ENCODE peak calls at places on chromosomes 6 and 20, in eight cellular contexts. Y, L, K, M, O, H, T and J are unnamed samples.
A peak's percentile ranks its signal among the peaks of the same experiment; 100 is the strongest.

GRCh38 chr20:58688838-58689237 is 3.8 kb upstream of the NPEPL1 start:
- DNase-seq in Y (no peak), L (no peak), K (no peak), M (no peak), O (peak; percentile 17), H (no peak), T (no peak), J (no peak)

GRCh38 chr6:157570104-157570503 is 189.1 kb downstream of the ZDHHC14 start:
- DNase-seq in Y (no peak), L (no peak), K (no peak), M (no peak), O (no peak), H (no peak), T (no peak), J (no peak)

GRCh38 chr6:6942826-6943225 is 164.9 kb upstream of the RREB1 start:
- DNase-seq in Y (peak; percentile 51), L (peak; percentile 12), K (no peak), M (peak; percentile 26), O (peak; percentile 70), H (no peak), T (no peak), J (no peak)

GRCh38 chr20:57440678-57441509 is 49.7 kb downstream of the RBM38 start:
- DNase-seq in Y (no peak), L (peak; percentile 89), K (no peak), M (peak; percentile 42), O (peak; percentile 48), H (peak; percentile 22), T (peak; percentile 96), J (no peak)

GRCh38 chr6:51533962-51534361 is 553.5 kb downstream of the PKHD1 start:
- DNase-seq in Y (no peak), L (no peak), K (no peak), M (no peak), O (no peak), H (no peak), T (no peak), J (no peak)

GRCh38 chr20:51574248-51575033 is 31.9 kb upstream of the NFATC2 start:
- DNase-seq in Y (no peak), L (no peak), K (no peak), M (no peak), O (peak; percentile 24), H (no peak), T (no peak), J (no peak)

GRCh38 chr6:14502551-14502950 is 385.0 kb downstream of the CD83 start:
- DNase-seq in Y (no peak), L (no peak), K (no peak), M (no peak), O (peak; percentile 74), H (no peak), T (no peak), J (no peak)

GRCh38 chr6:20879526-20879925 is 345.3 kb downstream of the CDKAL1 start:
- DNase-seq in Y (no peak), L (no peak), K (peak; percentile 40), M (no peak), O (peak; percentile 16), H (no peak), T (no peak), J (no peak)

GRCh38 chr6:12071064-12071615 is 59.0 kb downstream of the HIVEP1 start:
- DNase-seq in Y (no peak), L (no peak), K (no peak), M (no peak), O (no peak), H (no peak), T (no peak), J (no peak)

GRCh38 chr6:76792394-76792793 is 670.9 kb downstream of the HTR1B start:
- DNase-seq in Y (no peak), L (no peak), K (no peak), M (no peak), O (peak; percentile 58), H (no peak), T (no peak), J (no peak)

GRCh38 chr6:62528894-62529526 is 243.0 kb upstream of the KHDRBS2 start:
- DNase-seq in Y (no peak), L (no peak), K (no peak), M (no peak), O (no peak), H (no peak), T (no peak), J (no peak)

GRCh38 chr6:2848851-2849250 is 7.2 kb upstream of the SERPINB1 start:
- DNase-seq in Y (no peak), L (no peak), K (no peak), M (peak; percentile 68), O (no peak), H (no peak), T (no peak), J (peak; percentile 10)

GRCh38 chr6:167129159-167129558 is 6.3 kb downstream of the CCR6 start:
- DNase-seq in Y (no peak), L (no peak), K (no peak), M (no peak), O (no peak), H (no peak), T (no peak), J (no peak)

GRCh38 chr20:45098096-45098773 is 2.7 kb downstream of the KCNS1 start:
- DNase-seq in Y (no peak), L (no peak), K (no peak), M (peak; percentile 25), O (no peak), H (no peak), T (no peak), J (no peak)

GRCh38 chr6:159981591-159982245 is 12.8 kb downstream of the IGF2R start:
- DNase-seq in Y (no peak), L (no peak), K (no peak), M (peak; percentile 53), O (peak; percentile 94), H (no peak), T (no peak), J (no peak)

GRCh38 chr6:41836022-41836659 is 48.6 kb downstream of the TOMM6 start:
- DNase-seq in Y (no peak), L (no peak), K (no peak), M (no peak), O (peak; percentile 35), H (no peak), T (no peak), J (no peak)

GRCh38 chr20:48846516-48847492 is 19.0 kb upstream of the PREX1 start:
- DNase-seq in Y (no peak), L (peak; percentile 24), K (peak; percentile 5), M (no peak), O (peak; percentile 42), H (no peak), T (no peak), J (no peak)

GRCh38 chr6:111564482-111564945 is 41.2 kb downstream of the TRAF3IP2 start:
- DNase-seq in Y (peak; percentile 55), L (no peak), K (no peak), M (no peak), O (peak; percentile 99), H (no peak), T (peak; percentile 88), J (no peak)

GRCh38 chr20:51360451-51361230 is 181.9 kb downstream of the NFATC2 start:
- DNase-seq in Y (no peak), L (no peak), K (peak; percentile 90), M (no peak), O (peak; percentile 100), H (no peak), T (no peak), J (no peak)

GRCh38 chr6:127031511-127031910 is 87.0 kb upstream of the RSPO3 start:
- DNase-seq in Y (no peak), L (no peak), K (no peak), M (no peak), O (peak; percentile 71), H (no peak), T (no peak), J (no peak)